ENCODE peak calls at places on chromosomes 6 and 20, in seven cellular contexts. D, Z, S, W, C, F and K are unnamed samples.

GRCh38 chr20:17066955-17067354 is 159.9 kb upstream of the PCSK2 start:
- DNase-seq in D (no peak), W (no peak), S (no peak), F (no peak), C (peak), Z (no peak), K (no peak)

GRCh38 chr6:158803733-158804143 is 15.4 kb downstream of the EZR start:
- DNase-seq in Z (no peak), S (no peak), D (no peak), C (no peak), W (no peak), F (peak), K (peak)

GRCh38 chr20:44609006-44609510 is 26.7 kb downstream of the PKIG start:
- DNase-seq in S (no peak), C (no peak), F (no peak), Z (no peak), W (no peak), D (no peak), K (no peak)

GRCh38 chr6:39927159-39927558 is 7.1 kb downstream of the MOCS1 start:
- DNase-seq in C (no peak), S (no peak), F (peak), Z (no peak), W (no peak), D (no peak), K (no peak)

GRCh38 chr6:138308728-138309110 is 69.0 kb upstream of the SMIM28 start:
- DNase-seq in C (no peak), D (no peak), W (no peak), Z (no peak), S (no peak), F (no peak), K (no peak)

GRCh38 chr6:100163035-100163434 is 169.0 kb upstream of the MCHR2 start:
- DNase-seq in W (no peak), F (no peak), Z (no peak), C (no peak), D (no peak), S (no peak), K (no peak)

GRCh38 chr6:95091823-95092436 is 485.4 kb upstream of the MANEA start:
- DNase-seq in Z (no peak), W (no peak), D (peak), F (peak), S (peak), C (peak), K (no peak)

GRCh38 chr6:100001915-100002388 is 7.9 kb upstream of the MCHR2 start:
- DNase-seq in C (peak), D (peak), S (peak), Z (peak), W (peak), F (peak), K (peak)

GRCh38 chr6:36924778-36925396 is 29.7 kb upstream of the PI16 start:
- DNase-seq in W (no peak), S (no peak), D (no peak), F (no peak), C (no peak), Z (no peak), K (no peak)

GRCh38 chr6:346389-347030 is 45.0 kb upstream of the IRF4 start:
- DNase-seq in F (no peak), D (peak), Z (no peak), W (no peak), S (no peak), C (no peak), K (no peak)